ENCODE peak calls at places on chromosomes 11 and 22, in seven cellular contexts. Y is adrenal gland; V is pancreas; U is CD8-positive, alpha-beta memory T cell; T is hepatocyte; Z is A549; I is GM23248. F is an unnamed sample.
A peak's percentile ranks its signal among the peaks of the same experiment; 100 is the strongest.

GRCh38 chr22:44201556-44202129 is 20.9 kb downstream of the PARVG start:
- DNase-seq in Y (peak; percentile 54), V (no peak), U (no peak), T (no peak), Z (no peak), I (no peak), F (peak; percentile 33)

GRCh38 chr11:68159161-68159560 is 38.0 kb upstream of the CHKA start:
- DNase-seq in Y (no peak), V (no peak), U (no peak), T (no peak), Z (no peak), I (no peak), F (no peak)

GRCh38 chr11:36033082-36033751 is 89.4 kb downstream of the LDLRAD3 start:
- DNase-seq in Y (no peak), V (no peak), U (no peak), T (no peak), Z (no peak), I (no peak), F (no peak)

GRCh38 chr11:100790073-100790472 is 103.0 kb downstream of the ARHGAP42 start:
- DNase-seq in Y (no peak), V (no peak), U (no peak), T (no peak), Z (no peak), I (no peak), F (no peak)

GRCh38 chr11:2557381-2557780 is 112.6 kb downstream of the KCNQ1 start:
- DNase-seq in Y (peak; percentile 13), V (no peak), U (no peak), T (no peak), Z (no peak), I (no peak), F (no peak)

GRCh38 chr11:10908215-10908990 is 50.5 kb upstream of the ZBED5 start:
- DNase-seq in Y (no peak), V (peak; percentile 45), U (no peak), T (peak; percentile 40), Z (no peak), I (peak; percentile 97), F (peak; percentile 89)

GRCh38 chr11:1263036-1263435 is 40.2 kb downstream of the MUC5B start:
- DNase-seq in Y (no peak), V (no peak), U (no peak), T (no peak), Z (no peak), I (no peak), F (no peak)

GRCh38 chr11:68504432-68505066 is 44.0 kb downstream of the PPP6R3 start:
- DNase-seq in Y (no peak), V (no peak), U (no peak), T (no peak), Z (no peak), I (no peak), F (no peak)

GRCh38 chr11:72100462-72100861 is 2.6 kb downstream of the LAMTOR1 start:
- DNase-seq in Y (no peak), V (no peak), U (no peak), T (no peak), Z (no peak), I (peak; percentile 27), F (no peak)

GRCh38 chr11:68122936-68123539 is 1.9 kb upstream of the CHKA start:
- DNase-seq in Y (peak; percentile 68), V (peak; percentile 64), U (no peak), T (peak; percentile 27), Z (no peak), I (no peak), F (peak; percentile 54)

GRCh38 chr22:49728566-49729271 is 99.0 kb downstream of the BRD1 start:
- DNase-seq in Y (no peak), V (no peak), U (no peak), T (no peak), Z (no peak), I (no peak), F (peak; percentile 35)

GRCh38 chr11:1553808-1554594 is 18.1 kb downstream of the DUSP8 start:
- DNase-seq in Y (no peak), V (peak; percentile 93), U (no peak), T (peak; percentile 81), Z (no peak), I (no peak), F (no peak)

DNA sequence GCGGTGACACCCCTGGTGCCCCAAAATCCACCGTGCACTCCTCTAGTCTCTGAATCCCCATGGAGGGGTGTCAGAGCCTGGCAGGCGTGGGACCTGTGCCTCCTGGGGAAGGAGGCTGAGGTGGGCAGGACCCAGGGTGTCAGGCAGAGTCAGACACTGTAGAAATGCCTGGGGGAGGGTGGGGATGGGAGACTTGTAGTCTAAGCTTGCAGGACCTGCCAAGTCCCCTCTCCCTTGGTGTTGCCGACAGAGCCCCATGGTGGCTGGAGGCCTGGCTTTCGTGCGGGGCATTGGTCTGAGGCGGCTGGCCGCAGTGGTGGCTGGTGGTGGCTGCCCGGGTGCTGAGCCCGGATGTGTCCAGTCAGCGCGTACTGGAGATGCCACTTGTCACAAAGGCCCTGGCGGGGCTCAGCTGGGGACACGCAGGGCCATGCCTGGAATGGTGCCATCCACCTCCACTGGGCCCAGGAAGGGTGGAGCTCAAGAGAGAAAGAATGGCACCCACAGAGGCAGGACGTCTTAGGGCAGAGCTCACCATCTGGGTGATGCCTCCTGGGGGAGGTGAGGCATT is 92.3 kb downstream of the CEP164 start:
- DNase-seq in Y (no peak), V (no peak), U (no peak), T (no peak), Z (no peak), I (no peak), F (no peak)
- H3K4me1 ChIP-seq in Y (no peaks in the 10 kb centered on the region), V (no peaks in the 10 kb centered on the region), U (no peaks in the 10 kb centered on the region), T (peaks cover 5% of the 10 kb centered on the region), Z (no peaks in the 10 kb centered on the region), I (no peaks in the 10 kb centered on the region), F (no peaks in the 10 kb centered on the region)

GRCh38 chr22:47593911-47594311 is 831.5 kb downstream of the TBC1D22A start:
- DNase-seq in Y (no peak), V (no peak), U (no peak), T (no peak), Z (no peak), I (no peak), F (peak; percentile 25)
- H3K9me3 ChIP-seq in Y (no peaks in the 10 kb centered on the region), V (no peaks in the 10 kb centered on the region), U (no peaks in the 10 kb centered on the region), T (no peaks in the 10 kb centered on the region), Z (no peaks in the 10 kb centered on the region), I (no peaks in the 10 kb centered on the region), F (no peaks in the 10 kb centered on the region)

GRCh38 chr11:27465629-27466028 is 7.0 kb downstream of the LGR4 start:
- DNase-seq in Y (no peak), V (no peak), U (no peak), T (no peak), Z (no peak), I (no peak), F (no peak)
- H3K4me1 ChIP-seq in Y (peaks cover 43% of the 10 kb centered on the region), V (peaks cover 56% of the 10 kb centered on the region), U (no peaks in the 10 kb centered on the region), T (peaks cover 52% of the 10 kb centered on the region), Z (peaks cover 80% of the 10 kb centered on the region), I (peaks cover 62% of the 10 kb centered on the region), F (peaks cover 28% of the 10 kb centered on the region)

DNA sequence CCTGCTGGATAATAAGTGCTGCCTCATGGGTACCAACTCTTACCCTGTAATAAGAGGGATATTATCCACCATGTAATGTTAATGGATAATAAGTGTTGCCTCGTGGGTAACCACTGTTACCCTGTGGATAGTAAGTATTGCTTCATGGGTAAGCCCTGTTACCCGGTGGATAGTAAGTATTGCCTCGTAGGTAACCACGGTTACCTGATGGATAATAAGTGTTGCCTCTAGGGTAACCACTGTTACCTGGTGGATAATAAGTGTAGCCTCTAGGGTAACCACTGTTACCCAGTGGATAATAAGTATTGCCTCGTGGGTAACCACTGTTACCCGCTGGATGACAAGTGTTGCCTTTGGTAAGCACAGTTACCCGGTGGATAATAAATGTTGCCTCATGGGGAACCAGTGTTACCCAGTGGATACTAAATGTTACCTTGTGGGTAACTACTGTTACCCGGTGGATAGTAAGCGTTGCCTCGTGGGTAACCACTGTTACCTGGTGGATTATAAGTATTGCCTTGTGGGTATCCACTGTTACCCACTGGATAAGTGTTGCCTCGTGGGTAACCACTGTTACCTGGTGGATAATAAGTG is 18.6 kb upstream of the NXPE4 start:
- DNase-seq in Y (no peak), V (no peak), U (no peak), T (no peak), Z (no peak), I (no peak), F (no peak)
- H3K9me3 ChIP-seq in Y (no peaks in the 10 kb centered on the region), V (no peaks in the 10 kb centered on the region), U (no peaks in the 10 kb centered on the region), T (no peaks in the 10 kb centered on the region), Z (no peaks in the 10 kb centered on the region), I (no peaks in the 10 kb centered on the region), F (no peaks in the 10 kb centered on the region)

GRCh38 chr11:63854696-63855095 is 15.8 kb downstream of the MARK2 start:
- DNase-seq in Y (no peak), V (no peak), U (no peak), T (no peak), Z (no peak), I (no peak), F (no peak)
- H3K4me1 ChIP-seq in Y (peaks cover 8% of the 10 kb centered on the region), V (peaks cover 53% of the 10 kb centered on the region), U (peaks cover 58% of the 10 kb centered on the region), T (peaks cover 36% of the 10 kb centered on the region), Z (peaks cover 32% of the 10 kb centered on the region), I (peaks cover 13% of the 10 kb centered on the region), F (no peaks in the 10 kb centered on the region)

GRCh38 chr22:48061726-48062125 is 1299.3 kb downstream of the TBC1D22A start:
- DNase-seq in Y (no peak), V (no peak), U (no peak), T (no peak), Z (no peak), I (no peak), F (no peak)
- H3K9me3 ChIP-seq in Y (no peaks in the 10 kb centered on the region), V (no peaks in the 10 kb centered on the region), U (no peaks in the 10 kb centered on the region), T (no peaks in the 10 kb centered on the region), Z (no peaks in the 10 kb centered on the region), I (no peaks in the 10 kb centered on the region), F (no peaks in the 10 kb centered on the region)